ENCODE peak calls at places on chromosomes 1 and 21, in nine cellular contexts. One of them, this sample, is unnamed.

GRCh38 chr1:241828576-241828975 is 19.4 kb upstream of the EXO1 start:
- DNase-seq in ovary: no peak
- DNase-seq in dorsolateral prefrontal cortex: no peak
- DNase-seq in Calu3: no peak
- DNase-seq in stomach: no peak
- DNase-seq in breast epithelium: no peak
- DNase-seq in activated CD8-positive, alpha-beta T cell treated with anti-CD3 and anti-CD28 coated beads for 36 hours: peak; percentile 4
- DNase-seq in bronchial epithelial cell: peak; percentile 70
- DNase-seq in left ventricle myocardium inferior: no peak
- DNase-seq in this sample: no peak

GRCh38 chr1:220750126-220750525 is 2.0 kb downstream of the MTARC2 start:
- DNase-seq in ovary: peak; percentile 31
- DNase-seq in dorsolateral prefrontal cortex: no peak
- DNase-seq in Calu3: no peak
- DNase-seq in stomach: no peak
- DNase-seq in breast epithelium: no peak
- DNase-seq in activated CD8-positive, alpha-beta T cell treated with anti-CD3 and anti-CD28 coated beads for 36 hours: no peak
- DNase-seq in bronchial epithelial cell: no peak
- DNase-seq in left ventricle myocardium inferior: no peak
- DNase-seq in this sample: no peak

GRCh38 chr1:167678422-167678821 is 43.4 kb upstream of the MPZL1 start:
- DNase-seq in ovary: no peak
- DNase-seq in dorsolateral prefrontal cortex: no peak
- DNase-seq in Calu3: no peak
- DNase-seq in stomach: no peak
- DNase-seq in breast epithelium: no peak
- DNase-seq in activated CD8-positive, alpha-beta T cell treated with anti-CD3 and anti-CD28 coated beads for 36 hours: no peak
- DNase-seq in bronchial epithelial cell: no peak
- DNase-seq in left ventricle myocardium inferior: no peak
- DNase-seq in this sample: no peak

GRCh38 chr21:37780991-37781983 is 135.0 kb downstream of the KCNJ6 start:
- DNase-seq in ovary: no peak
- DNase-seq in dorsolateral prefrontal cortex: no peak
- DNase-seq in Calu3: no peak
- DNase-seq in stomach: no peak
- DNase-seq in breast epithelium: no peak
- DNase-seq in activated CD8-positive, alpha-beta T cell treated with anti-CD3 and anti-CD28 coated beads for 36 hours: no peak
- DNase-seq in bronchial epithelial cell: no peak
- DNase-seq in left ventricle myocardium inferior: no peak
- DNase-seq in this sample: no peak

GRCh38 chr1:154446292-154446691 is 41.1 kb downstream of the IL6R start:
- DNase-seq in ovary: peak; percentile 65
- DNase-seq in dorsolateral prefrontal cortex: no peak
- DNase-seq in Calu3: no peak
- DNase-seq in stomach: no peak
- DNase-seq in breast epithelium: no peak
- DNase-seq in activated CD8-positive, alpha-beta T cell treated with anti-CD3 and anti-CD28 coated beads for 36 hours: no peak
- DNase-seq in bronchial epithelial cell: no peak
- DNase-seq in left ventricle myocardium inferior: no peak
- DNase-seq in this sample: no peak

GRCh38 chr1:24119859-24120756 is 8.2 kb upstream of the MYOM3 start:
- DNase-seq in ovary: no peak
- DNase-seq in dorsolateral prefrontal cortex: no peak
- DNase-seq in Calu3: no peak
- DNase-seq in stomach: peak; percentile 72
- DNase-seq in breast epithelium: no peak
- DNase-seq in activated CD8-positive, alpha-beta T cell treated with anti-CD3 and anti-CD28 coated beads for 36 hours: no peak
- DNase-seq in bronchial epithelial cell: peak; percentile 94
- DNase-seq in left ventricle myocardium inferior: peak; percentile 53
- DNase-seq in this sample: no peak

GRCh38 chr1:44672254-44672955 is 1.9 kb downstream of the TMEM53 start:
- DNase-seq in ovary: no peak
- DNase-seq in dorsolateral prefrontal cortex: no peak
- DNase-seq in Calu3: no peak
- DNase-seq in stomach: no peak
- DNase-seq in breast epithelium: peak; percentile 49
- DNase-seq in activated CD8-positive, alpha-beta T cell treated with anti-CD3 and anti-CD28 coated beads for 36 hours: peak; percentile 36
- DNase-seq in bronchial epithelial cell: peak; percentile 69
- DNase-seq in left ventricle myocardium inferior: no peak
- DNase-seq in this sample: no peak

GRCh38 chr1:24878775-24879742 is 51.0 kb downstream of the RUNX3 start:
- DNase-seq in ovary: no peak
- DNase-seq in dorsolateral prefrontal cortex: no peak
- DNase-seq in Calu3: no peak
- DNase-seq in stomach: peak; percentile 19
- DNase-seq in breast epithelium: no peak
- DNase-seq in activated CD8-positive, alpha-beta T cell treated with anti-CD3 and anti-CD28 coated beads for 36 hours: no peak
- DNase-seq in bronchial epithelial cell: no peak
- DNase-seq in left ventricle myocardium inferior: no peak
- DNase-seq in this sample: no peak

GRCh38 chr1:39089811-39090519 is 63.8 kb downstream of the NDUFS5 start:
- DNase-seq in ovary: no peak
- DNase-seq in dorsolateral prefrontal cortex: no peak
- DNase-seq in Calu3: no peak
- DNase-seq in stomach: no peak
- DNase-seq in breast epithelium: no peak
- DNase-seq in activated CD8-positive, alpha-beta T cell treated with anti-CD3 and anti-CD28 coated beads for 36 hours: no peak
- DNase-seq in bronchial epithelial cell: no peak
- DNase-seq in left ventricle myocardium inferior: no peak
- DNase-seq in this sample: no peak

GRCh38 chr1:101314244-101314643 is 77.4 kb downstream of the S1PR1 start:
- DNase-seq in ovary: no peak
- DNase-seq in dorsolateral prefrontal cortex: no peak
- DNase-seq in Calu3: no peak
- DNase-seq in stomach: no peak
- DNase-seq in breast epithelium: no peak
- DNase-seq in activated CD8-positive, alpha-beta T cell treated with anti-CD3 and anti-CD28 coated beads for 36 hours: peak; percentile 69
- DNase-seq in bronchial epithelial cell: peak; percentile 78
- DNase-seq in left ventricle myocardium inferior: no peak
- DNase-seq in this sample: no peak

GRCh38 chr1:201223852-201224670 is 33.4 kb downstream of the IGFN1 start:
- DNase-seq in ovary: no peak
- DNase-seq in dorsolateral prefrontal cortex: no peak
- DNase-seq in Calu3: no peak
- DNase-seq in stomach: no peak
- DNase-seq in breast epithelium: no peak
- DNase-seq in activated CD8-positive, alpha-beta T cell treated with anti-CD3 and anti-CD28 coated beads for 36 hours: no peak
- DNase-seq in bronchial epithelial cell: no peak
- DNase-seq in left ventricle myocardium inferior: no peak
- DNase-seq in this sample: no peak

DNA sequence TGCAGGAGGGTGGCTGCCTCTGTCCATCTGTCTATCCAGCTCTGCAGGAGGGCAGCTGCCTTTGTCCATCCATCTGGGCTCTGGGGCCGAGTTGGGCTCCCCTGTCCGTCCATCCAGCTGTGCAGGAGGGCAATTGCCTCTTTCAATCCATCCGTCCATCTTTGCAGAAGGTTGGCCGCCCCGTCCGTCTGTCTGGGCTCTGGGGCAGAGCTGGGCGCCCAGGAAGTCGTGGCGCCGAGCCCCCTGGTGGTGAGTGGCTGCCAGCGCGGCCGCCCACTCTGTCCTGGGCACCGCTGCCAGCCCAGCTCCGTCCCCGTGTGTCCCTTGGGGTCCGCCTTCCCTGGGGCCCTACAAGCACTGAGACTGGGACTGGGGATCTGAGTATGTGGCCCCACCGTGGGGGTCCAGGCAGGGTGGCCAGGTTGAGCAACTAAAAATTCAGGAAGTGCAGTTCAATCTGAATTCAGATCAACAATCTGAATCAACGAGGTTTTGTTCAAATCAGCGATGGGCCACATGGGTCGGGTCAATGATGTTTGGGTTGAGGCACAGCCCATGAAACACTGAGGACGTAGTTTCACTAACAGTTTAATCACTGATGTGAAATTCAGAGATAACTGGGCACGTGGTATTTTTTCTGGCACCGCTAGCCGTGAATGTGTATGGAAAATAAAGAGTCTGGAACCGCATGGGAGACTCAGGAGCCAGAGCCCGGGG is 99.1 kb upstream of the ACTRT2 start:
- DNase-seq in ovary: no peak
- DNase-seq in dorsolateral prefrontal cortex: no peak
- DNase-seq in Calu3: peak; percentile 41
- DNase-seq in stomach: no peak
- DNase-seq in breast epithelium: no peak
- DNase-seq in activated CD8-positive, alpha-beta T cell treated with anti-CD3 and anti-CD28 coated beads for 36 hours: peak; percentile 34
- DNase-seq in bronchial epithelial cell: no peak
- DNase-seq in left ventricle myocardium inferior: no peak
- DNase-seq in this sample: no peak
- TF ChIP-seq CTCF in ovary: no peak
- TF ChIP-seq CTCF in dorsolateral prefrontal cortex: peak; percentile 62
- TF ChIP-seq CTCF in Calu3: peak; percentile 29
- TF ChIP-seq CTCF in stomach: peak; percentile 72
- TF ChIP-seq CTCF in breast epithelium: peak; percentile 26
- TF ChIP-seq CTCF in activated CD8-positive, alpha-beta T cell treated with anti-CD3 and anti-CD28 coated beads for 36 hours: peak; percentile 77
- TF ChIP-seq CTCF in bronchial epithelial cell: peak; percentile 18
- TF ChIP-seq CTCF in left ventricle myocardium inferior: peak; percentile 60
- TF ChIP-seq CTCF in this sample: peak; percentile 32

DNA sequence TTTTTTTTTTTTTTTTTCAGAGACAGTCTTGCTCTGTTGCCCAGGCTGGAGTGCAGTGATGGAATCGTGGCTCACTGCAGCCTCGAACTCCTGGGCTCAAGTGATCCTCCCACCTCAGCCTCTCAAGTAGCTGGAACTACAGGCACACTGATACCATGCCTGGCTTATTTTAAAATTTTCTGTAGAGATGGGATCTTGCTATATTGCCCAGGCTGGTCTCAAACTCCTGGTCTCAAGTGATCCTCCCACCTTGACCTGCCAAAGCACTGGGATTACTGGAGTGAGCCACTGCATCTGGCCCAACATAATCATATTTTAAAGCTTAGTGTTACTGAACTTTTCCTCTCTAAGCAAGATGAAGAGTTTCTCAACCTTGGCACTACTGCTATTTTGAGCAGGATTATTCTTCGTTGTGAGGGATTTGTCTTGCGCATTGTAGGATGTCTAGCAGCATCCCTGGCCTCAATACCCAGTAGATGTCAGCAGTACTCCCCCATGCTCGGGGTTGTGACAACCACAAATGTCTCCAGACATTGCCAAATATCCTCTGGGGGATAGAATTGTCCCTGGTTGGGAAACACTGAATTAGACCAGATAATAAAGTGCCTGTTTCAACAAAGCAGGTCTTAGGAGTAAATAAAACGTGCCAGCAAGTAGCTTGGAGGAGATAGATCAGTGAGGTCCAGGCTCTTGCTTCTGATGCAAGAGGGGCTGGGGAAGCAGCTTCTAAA is 15.1 kb upstream of the THRAP3 start:
- DNase-seq in ovary: no peak
- DNase-seq in dorsolateral prefrontal cortex: no peak
- DNase-seq in Calu3: no peak
- DNase-seq in stomach: no peak
- DNase-seq in breast epithelium: no peak
- DNase-seq in activated CD8-positive, alpha-beta T cell treated with anti-CD3 and anti-CD28 coated beads for 36 hours: no peak
- DNase-seq in bronchial epithelial cell: no peak
- DNase-seq in left ventricle myocardium inferior: no peak
- DNase-seq in this sample: no peak
- TF ChIP-seq CTCF in ovary: no peak
- TF ChIP-seq CTCF in dorsolateral prefrontal cortex: no peak
- TF ChIP-seq CTCF in Calu3: no peak
- TF ChIP-seq CTCF in stomach: no peak
- TF ChIP-seq CTCF in breast epithelium: no peak
- TF ChIP-seq CTCF in activated CD8-positive, alpha-beta T cell treated with anti-CD3 and anti-CD28 coated beads for 36 hours: no peak
- TF ChIP-seq CTCF in bronchial epithelial cell: no peak
- TF ChIP-seq CTCF in left ventricle myocardium inferior: no peak
- TF ChIP-seq CTCF in this sample: peak; percentile 31

GRCh38 chr21:44507673-44508425 is 32.1 kb downstream of the KRTAP10-1 start:
- DNase-seq in ovary: no peak
- DNase-seq in dorsolateral prefrontal cortex: no peak
- DNase-seq in Calu3: no peak
- DNase-seq in stomach: no peak
- DNase-seq in breast epithelium: no peak
- DNase-seq in activated CD8-positive, alpha-beta T cell treated with anti-CD3 and anti-CD28 coated beads for 36 hours: no peak
- DNase-seq in bronchial epithelial cell: no peak
- DNase-seq in left ventricle myocardium inferior: no peak
- DNase-seq in this sample: no peak

GRCh38 chr21:44506279-44507255 is 33.4 kb downstream of the KRTAP10-1 start:
- DNase-seq in ovary: no peak
- DNase-seq in dorsolateral prefrontal cortex: no peak
- DNase-seq in Calu3: no peak
- DNase-seq in stomach: no peak
- DNase-seq in breast epithelium: no peak
- DNase-seq in activated CD8-positive, alpha-beta T cell treated with anti-CD3 and anti-CD28 coated beads for 36 hours: no peak
- DNase-seq in bronchial epithelial cell: no peak
- DNase-seq in left ventricle myocardium inferior: no peak
- DNase-seq in this sample: no peak

GRCh38 chr21:44503901-44504399 is 36.0 kb downstream of the KRTAP10-1 start:
- DNase-seq in ovary: no peak
- DNase-seq in dorsolateral prefrontal cortex: no peak
- DNase-seq in Calu3: no peak
- DNase-seq in stomach: no peak
- DNase-seq in breast epithelium: no peak
- DNase-seq in activated CD8-positive, alpha-beta T cell treated with anti-CD3 and anti-CD28 coated beads for 36 hours: no peak
- DNase-seq in bronchial epithelial cell: no peak
- DNase-seq in left ventricle myocardium inferior: no peak
- DNase-seq in this sample: no peak

GRCh38 chr21:44508426-44508710 is 31.6 kb downstream of the KRTAP10-1 start:
- DNase-seq in ovary: no peak
- DNase-seq in dorsolateral prefrontal cortex: no peak
- DNase-seq in Calu3: no peak
- DNase-seq in stomach: no peak
- DNase-seq in breast epithelium: no peak
- DNase-seq in activated CD8-positive, alpha-beta T cell treated with anti-CD3 and anti-CD28 coated beads for 36 hours: no peak
- DNase-seq in bronchial epithelial cell: no peak
- DNase-seq in left ventricle myocardium inferior: no peak
- DNase-seq in this sample: no peak

GRCh38 chr21:44505673-44506278 is 34.2 kb downstream of the KRTAP10-1 start:
- DNase-seq in ovary: no peak
- DNase-seq in dorsolateral prefrontal cortex: no peak
- DNase-seq in Calu3: no peak
- DNase-seq in stomach: no peak
- DNase-seq in breast epithelium: no peak
- DNase-seq in activated CD8-positive, alpha-beta T cell treated with anti-CD3 and anti-CD28 coated beads for 36 hours: no peak
- DNase-seq in bronchial epithelial cell: no peak
- DNase-seq in left ventricle myocardium inferior: no peak
- DNase-seq in this sample: no peak
- TF ChIP-seq CTCF in ovary: no peak
- TF ChIP-seq CTCF in dorsolateral prefrontal cortex: no peak
- TF ChIP-seq CTCF in Calu3: no peak
- TF ChIP-seq CTCF in stomach: no peak
- TF ChIP-seq CTCF in breast epithelium: no peak
- TF ChIP-seq CTCF in activated CD8-positive, alpha-beta T cell treated with anti-CD3 and anti-CD28 coated beads for 36 hours: no peak
- TF ChIP-seq CTCF in bronchial epithelial cell: no peak
- TF ChIP-seq CTCF in left ventricle myocardium inferior: no peak
- TF ChIP-seq CTCF in this sample: no peak

DNA sequence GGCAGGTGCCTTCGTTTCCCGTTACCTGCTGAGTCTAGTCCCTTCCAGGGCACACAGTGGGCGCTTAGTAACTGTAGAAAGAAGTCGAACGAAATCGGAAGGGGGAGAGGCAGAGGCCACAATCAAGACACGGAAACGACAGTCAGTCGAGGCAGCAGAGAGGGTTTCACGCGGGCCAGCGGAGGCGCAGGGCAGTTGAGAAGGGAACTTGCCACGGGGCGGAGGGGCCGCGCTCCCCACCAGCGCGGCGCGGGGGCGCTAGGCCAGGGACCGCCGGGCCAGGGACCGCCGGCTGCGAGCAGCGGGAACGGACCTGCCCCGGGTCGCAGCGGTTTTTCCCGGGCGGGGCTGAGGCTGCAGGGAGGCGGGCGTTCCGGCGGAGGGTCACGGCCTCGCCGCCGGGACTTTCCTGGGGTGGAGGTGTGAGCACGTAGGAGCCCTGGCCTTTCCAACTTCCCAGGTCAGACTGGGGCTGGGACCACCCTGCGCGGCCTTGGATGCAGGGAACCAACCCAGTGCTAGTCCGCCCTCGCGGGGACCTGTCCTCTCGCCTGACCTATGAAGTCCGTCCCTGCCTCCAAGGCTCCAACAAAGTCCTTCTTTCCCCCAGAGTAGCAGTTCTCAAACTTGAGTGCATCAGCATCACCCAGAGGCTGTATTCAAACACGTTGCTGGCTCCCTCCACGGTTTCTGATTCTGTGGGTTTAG is 150.1 kb upstream of the FGGY start:
- DNase-seq in ovary: peak; percentile 55
- DNase-seq in dorsolateral prefrontal cortex: no peak
- DNase-seq in Calu3: peak; percentile 67
- DNase-seq in stomach: peak; percentile 52
- DNase-seq in breast epithelium: no peak
- DNase-seq in activated CD8-positive, alpha-beta T cell treated with anti-CD3 and anti-CD28 coated beads for 36 hours: peak; percentile 63
- DNase-seq in bronchial epithelial cell: no peak
- DNase-seq in left ventricle myocardium inferior: peak; percentile 66
- DNase-seq in this sample: no peak
- TF ChIP-seq CTCF in ovary: no peak
- TF ChIP-seq CTCF in dorsolateral prefrontal cortex: no peak
- TF ChIP-seq CTCF in Calu3: no peak
- TF ChIP-seq CTCF in stomach: no peak
- TF ChIP-seq CTCF in breast epithelium: no peak
- TF ChIP-seq CTCF in activated CD8-positive, alpha-beta T cell treated with anti-CD3 and anti-CD28 coated beads for 36 hours: no peak
- TF ChIP-seq CTCF in bronchial epithelial cell: no peak
- TF ChIP-seq CTCF in left ventricle myocardium inferior: peak; percentile 45
- TF ChIP-seq CTCF in this sample: no peak

This sample was measured in D721Med.